ENCODE peak calls at places on chromosomes 13 and 19, in four cellular contexts. One of them, this sample, is unnamed.

GRCh38 chr13:95957331-95957730 is 95.9 kb downstream of the UGGT2 start:
- DNase-seq in lower lobe of right lung: no peak
- DNase-seq in dorsolateral prefrontal cortex: no peak
- DNase-seq in PC-3: no peak
- DNase-seq in this sample: no peak

GRCh38 chr19:10305139-10305806 is 4.3 kb downstream of the ZGLP1 start:
- DNase-seq in dorsolateral prefrontal cortex: no peak
- DNase-seq in lower lobe of right lung: peak; percentile 68
- DNase-seq in PC-3: no peak
- DNase-seq in this sample: peak; percentile 19

GRCh38 chr19:22622901-22623840 is 11.0 kb upstream of the ZNF492 start:
- DNase-seq in dorsolateral prefrontal cortex: no peak
- DNase-seq in lower lobe of right lung: no peak
- DNase-seq in PC-3: no peak
- DNase-seq in this sample: no peak

GRCh38 chr19:45547211-45547770 is 37.3 kb downstream of the OPA3 start:
- DNase-seq in dorsolateral prefrontal cortex: no peak
- DNase-seq in PC-3: no peak
- DNase-seq in lower lobe of right lung: no peak
- DNase-seq in this sample: no peak

GRCh38 chr19:19501798-19502197 is 13.6 kb downstream of the TSSK6 start:
- DNase-seq in lower lobe of right lung: no peak
- DNase-seq in dorsolateral prefrontal cortex: no peak
- DNase-seq in PC-3: no peak
- DNase-seq in this sample: no peak

GRCh38 chr13:46317120-46317519 is 69.9 kb downstream of the RUBCNL start:
- DNase-seq in dorsolateral prefrontal cortex: no peak
- DNase-seq in lower lobe of right lung: no peak
- DNase-seq in PC-3: no peak
- DNase-seq in this sample: no peak

GRCh38 chr19:58059003-58059671 is at the start of gene ZNF135:
- DNase-seq in dorsolateral prefrontal cortex: peak; percentile 86
- DNase-seq in lower lobe of right lung: peak; percentile 83
- DNase-seq in PC-3: no peak
- DNase-seq in this sample: peak; percentile 26

GRCh38 chr13:73985789-73986188 is 148.4 kb downstream of the KLF12 start:
- DNase-seq in lower lobe of right lung: no peak
- DNase-seq in dorsolateral prefrontal cortex: no peak
- DNase-seq in PC-3: no peak
- DNase-seq in this sample: no peak

GRCh38 chr13:78609464-78610205 is 6.3 kb upstream of the POU4F1 start:
- DNase-seq in dorsolateral prefrontal cortex: no peak
- DNase-seq in PC-3: no peak
- DNase-seq in lower lobe of right lung: no peak
- DNase-seq in this sample: no peak

GRCh38 chr13:52999093-52999696 is 29.4 kb upstream of the OLFM4 start:
- DNase-seq in lower lobe of right lung: no peak
- DNase-seq in PC-3: no peak
- DNase-seq in dorsolateral prefrontal cortex: no peak
- DNase-seq in this sample: no peak

GRCh38 chr13:41012536-41012935 is 6.6 kb downstream of the ELF1 start:
- DNase-seq in PC-3: no peak
- DNase-seq in lower lobe of right lung: no peak
- DNase-seq in dorsolateral prefrontal cortex: no peak
- DNase-seq in this sample: no peak

GRCh38 chr13:84648069-84648640 is 765.9 kb upstream of the SLITRK1 start:
- DNase-seq in lower lobe of right lung: no peak
- DNase-seq in PC-3: peak; percentile 14
- DNase-seq in dorsolateral prefrontal cortex: no peak
- DNase-seq in this sample: no peak

GRCh38 chr19:33699754-33700407 is 78.1 kb downstream of the CHST8 start:
- DNase-seq in lower lobe of right lung: no peak
- DNase-seq in PC-3: no peak
- DNase-seq in dorsolateral prefrontal cortex: no peak
- DNase-seq in this sample: no peak

GRCh38 chr13:97076898-97077297 is 82.6 kb upstream of the OXGR1 start:
- DNase-seq in dorsolateral prefrontal cortex: no peak
- DNase-seq in PC-3: no peak
- DNase-seq in lower lobe of right lung: no peak
- DNase-seq in this sample: no peak

GRCh38 chr13:50197705-50198104 is 182.5 kb downstream of the KCNRG start:
- DNase-seq in dorsolateral prefrontal cortex: no peak
- DNase-seq in PC-3: no peak
- DNase-seq in lower lobe of right lung: no peak
- DNase-seq in this sample: no peak

GRCh38 chr13:110726726-110727125 is 13.2 kb downstream of the ING1 start:
- DNase-seq in dorsolateral prefrontal cortex: no peak
- DNase-seq in lower lobe of right lung: no peak
- DNase-seq in PC-3: no peak
- DNase-seq in this sample: no peak

GRCh38 chr19:2507109-2507508 is 31.2 kb downstream of the GADD45B start:
- DNase-seq in lower lobe of right lung: no peak
- DNase-seq in PC-3: peak; percentile 89
- DNase-seq in dorsolateral prefrontal cortex: no peak
- DNase-seq in this sample: no peak

GRCh38 chr19:17530586-17530985 is 19.1 kb downstream of the PGLS start:
- DNase-seq in dorsolateral prefrontal cortex: no peak
- DNase-seq in lower lobe of right lung: no peak
- DNase-seq in PC-3: no peak
- DNase-seq in this sample: no peak

GRCh38 chr13:99028890-99029289 is 51.0 kb upstream of the DOCK9 start:
- DNase-seq in dorsolateral prefrontal cortex: no peak
- DNase-seq in lower lobe of right lung: no peak
- DNase-seq in PC-3: no peak
- DNase-seq in this sample: no peak

GRCh38 chr19:29576043-29576442 is 30.0 kb upstream of the POP4 start:
- DNase-seq in PC-3: no peak
- DNase-seq in lower lobe of right lung: no peak
- DNase-seq in dorsolateral prefrontal cortex: no peak
- DNase-seq in this sample: no peak

GRCh38 chr13:40452741-40453665 is 213.4 kb downstream of the FOXO1 start:
- DNase-seq in PC-3: peak; percentile 86
- DNase-seq in lower lobe of right lung: no peak
- DNase-seq in dorsolateral prefrontal cortex: no peak
- DNase-seq in this sample: peak; percentile 89

GRCh38 chr13:30692108-30692507 is 43.2 kb upstream of the ALOX5AP start:
- DNase-seq in lower lobe of right lung: no peak
- DNase-seq in dorsolateral prefrontal cortex: no peak
- DNase-seq in PC-3: no peak
- DNase-seq in this sample: no peak

GRCh38 chr13:76741624-76742023 is 144.6 kb downstream of the KCTD12 start:
- DNase-seq in lower lobe of right lung: no peak
- DNase-seq in dorsolateral prefrontal cortex: no peak
- DNase-seq in PC-3: no peak
- DNase-seq in this sample: no peak

GRCh38 chr19:43524922-43525835 is 1.8 kb downstream of the ETHE1 start:
- DNase-seq in lower lobe of right lung: peak; percentile 76
- DNase-seq in PC-3: peak; percentile 66
- DNase-seq in dorsolateral prefrontal cortex: peak; percentile 16
- DNase-seq in this sample: peak; percentile 79

GRCh38 chr13:78401833-78402232 is 201.5 kb downstream of the POU4F1 start:
- DNase-seq in PC-3: no peak
- DNase-seq in dorsolateral prefrontal cortex: no peak
- DNase-seq in lower lobe of right lung: no peak
- DNase-seq in this sample: no peak

GRCh38 chr19:33683881-33684549 is 62.3 kb downstream of the CHST8 start:
- DNase-seq in dorsolateral prefrontal cortex: peak; percentile 40
- DNase-seq in PC-3: peak; percentile 46
- DNase-seq in lower lobe of right lung: no peak
- DNase-seq in this sample: peak; percentile 59

GRCh38 chr19:10270616-10271394 is at the start of gene ICAM1:
- DNase-seq in PC-3: peak; percentile 70
- DNase-seq in lower lobe of right lung: peak; percentile 92
- DNase-seq in dorsolateral prefrontal cortex: no peak
- DNase-seq in this sample: peak; percentile 45

GRCh38 chr13:26968431-26969335 is 202.9 kb downstream of the USP12 start:
- DNase-seq in lower lobe of right lung: peak; percentile 52
- DNase-seq in PC-3: no peak
- DNase-seq in dorsolateral prefrontal cortex: no peak
- DNase-seq in this sample: no peak

GRCh38 chr19:49889687-49890348 is 6.9 kb downstream of the IL4I1 start:
- DNase-seq in PC-3: no peak
- DNase-seq in dorsolateral prefrontal cortex: peak; percentile 53
- DNase-seq in lower lobe of right lung: peak; percentile 86
- DNase-seq in this sample: no peak

GRCh38 chr19:9953802-9954542 is 17.7 kb upstream of the OLFM2 start:
- DNase-seq in PC-3: no peak
- DNase-seq in dorsolateral prefrontal cortex: no peak
- DNase-seq in lower lobe of right lung: no peak
- DNase-seq in this sample: no peak

GRCh38 chr13:37136633-37137032 is 31.2 kb upstream of the CSNK1A1L start:
- DNase-seq in lower lobe of right lung: no peak
- DNase-seq in PC-3: no peak
- DNase-seq in dorsolateral prefrontal cortex: no peak
- DNase-seq in this sample: no peak

GRCh38 chr13:37138917-37139316 is 33.5 kb upstream of the CSNK1A1L start:
- DNase-seq in PC-3: no peak
- DNase-seq in dorsolateral prefrontal cortex: no peak
- DNase-seq in lower lobe of right lung: no peak
- DNase-seq in this sample: no peak

GRCh38 chr13:37139356-37139755 is 33.9 kb upstream of the CSNK1A1L start:
- DNase-seq in dorsolateral prefrontal cortex: no peak
- DNase-seq in PC-3: no peak
- DNase-seq in lower lobe of right lung: no peak
- DNase-seq in this sample: no peak

GRCh38 chr13:37136187-37136586 is 30.7 kb upstream of the CSNK1A1L start:
- DNase-seq in lower lobe of right lung: no peak
- DNase-seq in dorsolateral prefrontal cortex: no peak
- DNase-seq in PC-3: no peak
- DNase-seq in this sample: no peak

DNA sequence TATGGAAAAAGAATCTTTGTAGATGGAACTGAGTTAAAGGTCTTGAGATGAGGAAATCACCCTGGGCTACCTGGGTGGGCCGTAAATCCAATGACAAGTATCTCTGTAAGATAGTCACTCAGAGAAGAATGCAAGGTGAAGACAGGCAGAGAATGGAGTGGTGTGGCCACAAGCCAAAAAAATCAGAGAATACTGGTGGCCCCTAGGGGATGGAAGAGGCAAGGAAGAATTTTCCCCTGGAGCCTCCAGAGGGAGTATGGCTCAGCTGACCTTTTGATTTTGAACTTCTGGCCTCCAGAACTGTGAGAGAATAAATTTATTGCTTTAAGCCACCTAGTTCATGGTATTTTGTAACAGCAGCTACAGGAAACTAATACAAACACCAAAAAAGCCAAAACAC is 32.7 kb upstream of the CSNK1A1L start:
- DNase-seq in lower lobe of right lung: no peak
- DNase-seq in PC-3: peak; percentile 48
- DNase-seq in dorsolateral prefrontal cortex: no peak
- DNase-seq in this sample: no peak
- TF ChIP-seq CTCF in lower lobe of right lung: no peak
- TF ChIP-seq CTCF in PC-3: peak; percentile 50
- TF ChIP-seq CTCF in dorsolateral prefrontal cortex: no peak
- TF ChIP-seq CTCF in this sample: peak; percentile 6

DNA sequence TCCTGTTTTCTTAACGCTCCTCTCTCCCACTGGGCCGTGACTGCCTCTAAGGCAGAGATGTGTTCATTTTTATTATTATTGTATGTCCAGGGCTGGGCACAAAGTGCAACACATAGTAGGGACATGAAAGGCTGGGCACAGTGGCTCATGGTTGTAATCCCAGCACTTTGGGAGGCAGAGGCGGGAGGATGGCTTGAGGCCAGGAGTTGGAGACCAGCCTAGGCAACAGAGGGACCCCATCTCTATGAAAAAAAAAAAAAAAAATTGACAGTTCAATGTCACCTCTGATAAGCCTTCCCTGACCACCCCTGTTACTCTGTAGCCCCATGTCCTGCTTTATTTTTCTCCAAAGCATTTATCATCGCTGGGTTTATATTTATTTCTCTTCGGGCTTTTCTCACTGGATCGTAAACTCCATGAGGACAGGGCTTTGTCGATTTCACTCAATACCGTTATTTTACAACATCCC is 481 bp upstream of the SAE1 start:
- DNase-seq in PC-3: no peak
- DNase-seq in lower lobe of right lung: no peak
- DNase-seq in dorsolateral prefrontal cortex: no peak
- DNase-seq in this sample: no peak
- H3K27ac ChIP-seq in PC-3: no peak overlapping the region
- H3K27ac ChIP-seq in lower lobe of right lung: peak overlapping the region; percentile 82
- H3K27ac ChIP-seq in dorsolateral prefrontal cortex: peak overlapping the region; percentile 81
- H3K27ac ChIP-seq in this sample: peak overlapping the region; percentile 88

GRCh38 chr13:42046448-42046847 is 2.0 kb upstream of the DGKH start:
- DNase-seq in PC-3: no peak
- DNase-seq in dorsolateral prefrontal cortex: no peak
- DNase-seq in lower lobe of right lung: no peak
- DNase-seq in this sample: no peak

GRCh38 chr13:42048323-42048624 is 174 bp upstream of the DGKH start:
- DNase-seq in dorsolateral prefrontal cortex: no peak
- DNase-seq in PC-3: no peak
- DNase-seq in lower lobe of right lung: no peak
- DNase-seq in this sample: no peak

GRCh38 chr13:42049454-42049780 is 969 bp downstream of the DGKH start:
- DNase-seq in PC-3: no peak
- DNase-seq in lower lobe of right lung: no peak
- DNase-seq in dorsolateral prefrontal cortex: no peak
- DNase-seq in this sample: no peak

GRCh38 chr13:42047561-42048322 is 706 bp upstream of the DGKH start:
- DNase-seq in dorsolateral prefrontal cortex: peak; percentile 39
- DNase-seq in lower lobe of right lung: peak; percentile 58
- DNase-seq in PC-3: peak; percentile 66
- DNase-seq in this sample: peak; percentile 63

DNA sequence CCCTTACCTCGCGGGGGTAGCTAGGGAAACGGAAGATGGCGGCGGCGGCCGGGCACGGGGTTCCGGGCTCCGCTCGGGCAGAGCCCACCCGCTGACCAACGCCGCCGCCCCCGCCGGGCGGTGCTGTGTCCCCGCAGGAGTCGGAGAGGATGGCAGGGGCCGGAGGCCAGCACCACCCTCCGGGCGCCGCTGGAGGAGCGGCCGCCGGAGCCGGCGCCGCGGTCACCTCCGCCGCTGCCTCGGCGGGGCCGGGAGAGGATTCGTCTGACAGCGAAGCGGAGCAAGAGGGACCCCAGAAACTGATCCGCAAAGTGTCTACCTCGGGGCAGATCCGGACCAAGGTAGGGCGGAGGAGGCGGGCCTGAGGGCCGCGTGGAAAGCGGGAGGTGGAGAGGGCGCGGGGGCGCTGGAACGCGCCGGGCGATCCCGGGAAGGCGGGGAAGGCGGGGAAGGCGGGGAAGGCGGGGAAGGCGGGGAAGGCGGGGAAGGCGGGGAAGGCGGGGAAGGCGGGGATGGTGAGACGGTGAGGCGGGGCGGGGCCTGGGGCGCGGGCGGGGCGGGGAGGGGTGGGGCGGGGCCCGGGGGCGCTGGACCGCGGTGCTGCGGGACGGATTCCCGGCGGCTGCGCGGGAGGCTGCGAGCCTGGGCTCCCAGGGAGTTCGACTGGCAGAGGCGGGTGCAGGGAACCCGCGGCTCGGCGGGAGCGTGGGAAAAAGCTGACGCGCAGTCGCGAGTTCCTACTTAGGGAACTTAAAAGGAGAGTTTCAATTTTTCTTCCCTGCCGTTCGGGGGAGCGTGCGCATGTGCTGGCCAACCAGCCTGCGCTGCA is at the start of gene DGKH:
- DNase-seq in PC-3: peak; percentile 61
- DNase-seq in dorsolateral prefrontal cortex: peak; percentile 71
- DNase-seq in lower lobe of right lung: peak; percentile 82
- DNase-seq in this sample: peak; percentile 80
- TF ChIP-seq CTCF in PC-3: peak; percentile 29
- TF ChIP-seq CTCF in dorsolateral prefrontal cortex: peak; percentile 24
- TF ChIP-seq CTCF in lower lobe of right lung: peak; percentile 16
- TF ChIP-seq CTCF in this sample: peak; percentile 37

GRCh38 chr19:6465663-6466062 is 1.6 kb downstream of the CRB3 start:
- DNase-seq in dorsolateral prefrontal cortex: no peak
- DNase-seq in lower lobe of right lung: no peak
- DNase-seq in PC-3: no peak
- DNase-seq in this sample: no peak
- H3K27ac ChIP-seq in dorsolateral prefrontal cortex: no peak overlapping the region
- H3K27ac ChIP-seq in lower lobe of right lung: no peak overlapping the region
- H3K27ac ChIP-seq in PC-3: no peak overlapping the region
- H3K27ac ChIP-seq in this sample: no peak overlapping the region